ENCODE peak calls at places on chromosomes 3 and 15, in five cellular contexts. I is fibroblast of mammary gland, V is H9, F is AG04450, D is astrocyte. X is an unnamed sample.

GRCh38 chr15:51096976-51097375 is 2.3 kb upstream of the TNFAIP8L3 start:
- DNase-seq in D (no peak), F (no peak), V (no peak), I (no peak), X (no peak)

GRCh38 chr3:159839561-159840379 is 148.9 kb upstream of the IL12A start:
- DNase-seq in V (peak), D (peak), F (no peak), I (no peak), X (peak)

GRCh38 chr15:99282129-99282528 is 30.8 kb downstream of the LRRC28 start:
- DNase-seq in I (no peak), F (no peak), V (no peak), D (no peak), X (no peak)

GRCh38 chr3:147341727-147342126 is 64.6 kb downstream of the ZIC4 start:
- DNase-seq in I (no peak), V (peak), F (no peak), D (no peak), X (no peak)

GRCh38 chr3:71433631-71434030 is 149.9 kb downstream of the FOXP1 start:
- DNase-seq in D (no peak), I (no peak), F (no peak), V (no peak), X (no peak)

GRCh38 chr3:13546667-13547171 is 2.2 kb upstream of the FBLN2 start:
- DNase-seq in F (no peak), D (peak), I (no peak), V (peak), X (no peak)

GRCh38 chr3:195100903-195101591 is 169.9 kb downstream of the XXYLT1 start:
- DNase-seq in V (no peak), F (no peak), I (no peak), D (no peak), X (peak)

GRCh38 chr3:5276953-5277352 is 89.4 kb downstream of the EDEM1 start:
- DNase-seq in F (no peak), D (no peak), V (no peak), I (no peak), X (no peak)

GRCh38 chr3:46276497-46277099 is 34.3 kb downstream of the CCR3 start:
- DNase-seq in I (no peak), D (no peak), V (peak), F (no peak), X (no peak)

GRCh38 chr15:79007066-79007465 is 62.2 kb upstream of the CTSH start:
- DNase-seq in F (no peak), I (peak), D (no peak), V (peak), X (no peak)

GRCh38 chr3:128353361-128353965 is 113.2 kb downstream of the DNAJB8 start:
- DNase-seq in I (no peak), F (no peak), V (no peak), D (no peak), X (no peak)

GRCh38 chr15:76368135-76368588 is 31.6 kb downstream of the ISL2 start:
- DNase-seq in V (no peak), F (no peak), I (no peak), D (peak), X (peak)

GRCh38 chr3:13519392-13519791 is 29.5 kb upstream of the FBLN2 start:
- DNase-seq in F (no peak), V (peak), D (no peak), I (no peak), X (no peak)

GRCh38 chr3:40877651-40878463 is 321.4 kb upstream of the CTNNB1 start:
- DNase-seq in I (peak), F (no peak), V (no peak), D (peak), X (peak)